ENCODE peak calls at places on chromosomes 3 and 15, in eight cellular contexts. One of them, this sample, is unnamed.

GRCh38 chr3:57112206-57112605 is 51.7 kb downstream of the SPATA12 start:
- DNase-seq in cardiac muscle cell: peak
- DNase-seq in RWPE1: no peak
- DNase-seq in CD8-positive, alpha-beta T cell: no peak
- DNase-seq in WTC11: peak
- DNase-seq in neural crest cell: no peak
- DNase-seq in stomach: no peak
- DNase-seq in choroid plexus epithelial cell: peak
- DNase-seq in this sample: peak

GRCh38 chr3:32424581-32425250 is 33.1 kb downstream of the CMTM7 start:
- DNase-seq in RWPE1: no peak
- DNase-seq in neural crest cell: no peak
- DNase-seq in CD8-positive, alpha-beta T cell: no peak
- DNase-seq in choroid plexus epithelial cell: no peak
- DNase-seq in cardiac muscle cell: no peak
- DNase-seq in stomach: no peak
- DNase-seq in WTC11: no peak
- DNase-seq in this sample: no peak

GRCh38 chr3:52880474-52880873 is 16.9 kb downstream of the STIMATE start:
- DNase-seq in cardiac muscle cell: no peak
- DNase-seq in neural crest cell: no peak
- DNase-seq in choroid plexus epithelial cell: no peak
- DNase-seq in CD8-positive, alpha-beta T cell: no peak
- DNase-seq in stomach: no peak
- DNase-seq in WTC11: no peak
- DNase-seq in RWPE1: no peak
- DNase-seq in this sample: peak

GRCh38 chr15:76181705-76182107 is 121.9 kb downstream of the TMEM266 start:
- DNase-seq in neural crest cell: no peak
- DNase-seq in choroid plexus epithelial cell: no peak
- DNase-seq in cardiac muscle cell: no peak
- DNase-seq in RWPE1: no peak
- DNase-seq in stomach: no peak
- DNase-seq in CD8-positive, alpha-beta T cell: no peak
- DNase-seq in WTC11: no peak
- DNase-seq in this sample: peak

GRCh38 chr15:59492389-59493377 is 54.7 kb downstream of the FAM81A start:
- DNase-seq in CD8-positive, alpha-beta T cell: peak
- DNase-seq in RWPE1: peak
- DNase-seq in stomach: peak
- DNase-seq in choroid plexus epithelial cell: peak
- DNase-seq in neural crest cell: peak
- DNase-seq in WTC11: peak
- DNase-seq in cardiac muscle cell: peak
- DNase-seq in this sample: peak

GRCh38 chr3:13109516-13109915 is 36.3 kb upstream of the IQSEC1 start:
- DNase-seq in cardiac muscle cell: no peak
- DNase-seq in neural crest cell: no peak
- DNase-seq in stomach: no peak
- DNase-seq in RWPE1: no peak
- DNase-seq in choroid plexus epithelial cell: no peak
- DNase-seq in CD8-positive, alpha-beta T cell: no peak
- DNase-seq in WTC11: no peak
- DNase-seq in this sample: no peak

GRCh38 chr3:11379238-11379823 is 107.1 kb downstream of the ATG7 start:
- DNase-seq in cardiac muscle cell: peak
- DNase-seq in WTC11: no peak
- DNase-seq in neural crest cell: peak
- DNase-seq in choroid plexus epithelial cell: peak
- DNase-seq in stomach: no peak
- DNase-seq in RWPE1: peak
- DNase-seq in CD8-positive, alpha-beta T cell: no peak
- DNase-seq in this sample: peak

GRCh38 chr3:111808439-111808838 is 50.6 kb upstream of the PHLDB2 start:
- DNase-seq in cardiac muscle cell: peak
- DNase-seq in CD8-positive, alpha-beta T cell: no peak
- DNase-seq in choroid plexus epithelial cell: peak
- DNase-seq in neural crest cell: no peak
- DNase-seq in RWPE1: peak
- DNase-seq in stomach: no peak
- DNase-seq in WTC11: no peak
- DNase-seq in this sample: no peak

GRCh38 chr15:59133921-59134427 is 29.0 kb downstream of the CCNB2 start:
- DNase-seq in neural crest cell: no peak
- DNase-seq in stomach: no peak
- DNase-seq in cardiac muscle cell: no peak
- DNase-seq in CD8-positive, alpha-beta T cell: no peak
- DNase-seq in RWPE1: no peak
- DNase-seq in WTC11: no peak
- DNase-seq in choroid plexus epithelial cell: no peak
- DNase-seq in this sample: no peak

GRCh38 chr3:97764186-97765055 is at the start of gene ARL6:
- DNase-seq in RWPE1: peak
- DNase-seq in neural crest cell: peak
- DNase-seq in CD8-positive, alpha-beta T cell: peak
- DNase-seq in cardiac muscle cell: peak
- DNase-seq in stomach: peak
- DNase-seq in WTC11: peak
- DNase-seq in choroid plexus epithelial cell: peak
- DNase-seq in this sample: peak

GRCh38 chr15:49649987-49650386 is 29.1 kb downstream of the DTWD1 start:
- DNase-seq in CD8-positive, alpha-beta T cell: no peak
- DNase-seq in cardiac muscle cell: no peak
- DNase-seq in choroid plexus epithelial cell: no peak
- DNase-seq in stomach: no peak
- DNase-seq in neural crest cell: no peak
- DNase-seq in RWPE1: no peak
- DNase-seq in WTC11: no peak
- DNase-seq in this sample: no peak

GRCh38 chr3:62822905-62823304 is 52.3 kb downstream of the CADPS start:
- DNase-seq in RWPE1: no peak
- DNase-seq in choroid plexus epithelial cell: no peak
- DNase-seq in neural crest cell: no peak
- DNase-seq in CD8-positive, alpha-beta T cell: no peak
- DNase-seq in WTC11: no peak
- DNase-seq in cardiac muscle cell: no peak
- DNase-seq in stomach: no peak
- DNase-seq in this sample: no peak

DNA sequence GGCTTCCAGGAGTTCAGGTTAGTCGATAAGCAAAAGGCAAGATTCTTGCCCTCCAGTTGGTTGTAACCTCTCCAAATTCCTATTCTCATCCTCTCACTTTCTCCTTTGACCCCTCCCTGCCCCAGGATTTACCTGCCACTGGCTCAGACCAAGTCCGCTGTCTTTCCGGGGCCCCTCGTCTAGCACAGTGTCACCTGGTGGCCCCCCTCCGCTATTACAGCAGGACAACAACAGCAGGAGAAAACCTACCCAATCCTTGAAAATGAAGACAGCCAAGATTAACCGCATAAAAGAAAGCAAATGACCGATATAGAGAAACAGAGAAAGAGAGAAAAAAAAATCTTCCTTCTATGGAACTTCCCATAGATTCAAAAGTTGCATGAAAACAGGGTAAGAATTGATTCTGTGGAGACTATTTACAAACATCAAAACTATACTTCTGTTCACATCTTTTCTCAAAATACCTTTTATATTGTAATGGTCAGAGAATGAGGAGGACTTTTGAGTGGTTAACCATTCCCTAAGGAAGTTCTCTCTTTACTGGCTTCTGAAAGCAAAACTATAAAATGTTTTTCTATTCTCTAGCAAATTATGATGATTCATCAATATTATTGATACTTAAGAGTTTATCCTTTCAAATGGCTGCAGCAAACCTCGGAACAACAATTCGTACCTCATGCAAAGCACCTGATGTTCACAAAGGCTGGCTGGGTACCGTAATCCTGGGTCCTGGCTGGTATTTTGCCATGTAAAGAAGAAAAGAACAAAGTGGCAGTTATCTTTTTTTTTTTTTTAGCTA is 10.0 kb upstream of the ST8SIA2 start:
- DNase-seq in RWPE1: no peak
- DNase-seq in neural crest cell: peak
- DNase-seq in choroid plexus epithelial cell: no peak
- DNase-seq in CD8-positive, alpha-beta T cell: no peak
- DNase-seq in WTC11: peak
- DNase-seq in stomach: no peak
- DNase-seq in cardiac muscle cell: peak
- DNase-seq in this sample: peak
- TF ChIP-seq CTCF in RWPE1: peak
- TF ChIP-seq CTCF in neural crest cell: peak
- TF ChIP-seq CTCF in choroid plexus epithelial cell: peak
- TF ChIP-seq CTCF in CD8-positive, alpha-beta T cell: peak
- TF ChIP-seq CTCF in WTC11: peak
- TF ChIP-seq CTCF in stomach: peak
- TF ChIP-seq CTCF in cardiac muscle cell: peak
- TF ChIP-seq CTCF in this sample: peak

GRCh38 chr15:77824361-77824985 is 191.8 kb upstream of the LINGO1 start:
- DNase-seq in WTC11: no peak
- DNase-seq in choroid plexus epithelial cell: no peak
- DNase-seq in RWPE1: no peak
- DNase-seq in CD8-positive, alpha-beta T cell: no peak
- DNase-seq in cardiac muscle cell: no peak
- DNase-seq in neural crest cell: no peak
- DNase-seq in stomach: no peak
- DNase-seq in this sample: no peak
- TF ChIP-seq CTCF in WTC11: no peak
- TF ChIP-seq CTCF in choroid plexus epithelial cell: no peak
- TF ChIP-seq CTCF in RWPE1: no peak
- TF ChIP-seq CTCF in CD8-positive, alpha-beta T cell: no peak
- TF ChIP-seq CTCF in cardiac muscle cell: no peak
- TF ChIP-seq CTCF in neural crest cell: no peak
- TF ChIP-seq CTCF in stomach: no peak
- TF ChIP-seq CTCF in this sample: no peak

GRCh38 chr3:22685598-22685997 is 517.5 kb upstream of the UBE2E2 start:
- DNase-seq in CD8-positive, alpha-beta T cell: no peak
- DNase-seq in RWPE1: peak
- DNase-seq in WTC11: no peak
- DNase-seq in neural crest cell: no peak
- DNase-seq in stomach: no peak
- DNase-seq in cardiac muscle cell: peak
- DNase-seq in choroid plexus epithelial cell: peak
- DNase-seq in this sample: no peak
- TF ChIP-seq CTCF in CD8-positive, alpha-beta T cell: no peak
- TF ChIP-seq CTCF in RWPE1: no peak
- TF ChIP-seq CTCF in WTC11: no peak
- TF ChIP-seq CTCF in neural crest cell: peak
- TF ChIP-seq CTCF in stomach: no peak
- TF ChIP-seq CTCF in cardiac muscle cell: no peak
- TF ChIP-seq CTCF in choroid plexus epithelial cell: peak
- TF ChIP-seq CTCF in this sample: peak

GRCh38 chr3:183823963-183824362 is 1.4 kb downstream of the MAP6D1 start:
- DNase-seq in RWPE1: peak
- DNase-seq in WTC11: peak
- DNase-seq in choroid plexus epithelial cell: no peak
- DNase-seq in neural crest cell: no peak
- DNase-seq in cardiac muscle cell: no peak
- DNase-seq in CD8-positive, alpha-beta T cell: no peak
- DNase-seq in stomach: no peak
- DNase-seq in this sample: no peak
- TF ChIP-seq CTCF in RWPE1: no peak
- TF ChIP-seq CTCF in WTC11: no peak
- TF ChIP-seq CTCF in choroid plexus epithelial cell: no peak
- TF ChIP-seq CTCF in neural crest cell: no peak
- TF ChIP-seq CTCF in cardiac muscle cell: no peak
- TF ChIP-seq CTCF in CD8-positive, alpha-beta T cell: no peak
- TF ChIP-seq CTCF in stomach: no peak
- TF ChIP-seq CTCF in this sample: no peak

GRCh38 chr3:135929670-135930069 is 35.9 kb upstream of the PPP2R3A start:
- DNase-seq in neural crest cell: no peak
- DNase-seq in RWPE1: no peak
- DNase-seq in CD8-positive, alpha-beta T cell: no peak
- DNase-seq in cardiac muscle cell: peak
- DNase-seq in stomach: no peak
- DNase-seq in WTC11: no peak
- DNase-seq in choroid plexus epithelial cell: peak
- DNase-seq in this sample: no peak
- TF ChIP-seq CTCF in neural crest cell: no peak
- TF ChIP-seq CTCF in RWPE1: no peak
- TF ChIP-seq CTCF in CD8-positive, alpha-beta T cell: no peak
- TF ChIP-seq CTCF in cardiac muscle cell: no peak
- TF ChIP-seq CTCF in stomach: no peak
- TF ChIP-seq CTCF in WTC11: no peak
- TF ChIP-seq CTCF in choroid plexus epithelial cell: peak
- TF ChIP-seq CTCF in this sample: no peak

DNA sequence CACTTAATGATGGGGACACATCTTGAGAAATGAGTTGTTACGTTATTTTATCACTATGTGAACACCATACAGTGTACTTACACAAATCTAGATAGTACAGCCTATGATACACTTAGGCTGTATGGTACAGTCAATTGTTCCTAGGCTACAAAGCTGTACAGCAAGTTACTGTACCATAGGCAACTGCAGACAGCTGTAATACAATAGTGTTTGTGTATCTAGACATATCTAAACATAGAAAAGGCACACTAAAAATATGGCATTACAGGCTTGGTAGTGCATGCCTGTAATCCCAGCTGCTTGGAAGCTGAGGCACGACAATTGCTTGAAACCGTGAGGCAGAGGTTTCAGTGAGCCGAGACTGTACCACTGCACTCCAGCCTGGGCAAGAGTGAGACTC is 55.8 kb upstream of the PLXND1 start:
- DNase-seq in WTC11: no peak
- DNase-seq in RWPE1: no peak
- DNase-seq in stomach: no peak
- DNase-seq in CD8-positive, alpha-beta T cell: no peak
- DNase-seq in cardiac muscle cell: peak
- DNase-seq in choroid plexus epithelial cell: no peak
- DNase-seq in neural crest cell: no peak
- DNase-seq in this sample: no peak
- TF ChIP-seq CTCF in WTC11: no peak
- TF ChIP-seq CTCF in RWPE1: no peak
- TF ChIP-seq CTCF in stomach: no peak
- TF ChIP-seq CTCF in CD8-positive, alpha-beta T cell: no peak
- TF ChIP-seq CTCF in cardiac muscle cell: no peak
- TF ChIP-seq CTCF in choroid plexus epithelial cell: no peak
- TF ChIP-seq CTCF in neural crest cell: no peak
- TF ChIP-seq CTCF in this sample: no peak

DNA sequence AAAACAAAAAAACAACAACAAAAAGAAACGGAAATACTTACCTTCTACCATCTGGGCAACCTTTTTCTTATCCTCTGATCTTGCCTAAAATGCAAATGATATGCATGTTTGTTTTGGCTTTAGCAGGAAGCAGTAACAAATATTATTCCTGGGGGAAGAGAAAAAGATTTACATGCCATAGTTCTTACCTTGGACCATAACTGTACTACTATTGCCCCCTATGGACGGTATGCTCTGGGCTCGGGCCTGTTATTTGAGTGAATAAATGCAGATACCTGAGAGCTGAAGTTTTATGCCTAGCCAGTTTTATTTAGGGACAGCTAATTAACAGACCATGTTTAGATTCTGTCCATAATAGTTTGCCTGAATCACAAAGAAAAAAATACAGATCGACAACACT is 12.6 kb upstream of the STARD5 start:
- DNase-seq in WTC11: no peak
- DNase-seq in cardiac muscle cell: peak
- DNase-seq in neural crest cell: no peak
- DNase-seq in RWPE1: peak
- DNase-seq in CD8-positive, alpha-beta T cell: peak
- DNase-seq in stomach: no peak
- DNase-seq in choroid plexus epithelial cell: peak
- DNase-seq in this sample: peak
- TF ChIP-seq CTCF in WTC11: no peak
- TF ChIP-seq CTCF in cardiac muscle cell: peak
- TF ChIP-seq CTCF in neural crest cell: peak
- TF ChIP-seq CTCF in RWPE1: no peak
- TF ChIP-seq CTCF in CD8-positive, alpha-beta T cell: peak
- TF ChIP-seq CTCF in stomach: no peak
- TF ChIP-seq CTCF in choroid plexus epithelial cell: peak
- TF ChIP-seq CTCF in this sample: peak

This sample was measured in GM10248.